ENCODE peak calls at places on chromosomes 1 and 21, in six cellular contexts. M is body of pancreas, D is NCI-H2107, K is activated T-cell treated with anti-CD3 and anti-CD28 coated beads for 1 hour, P is mesendoderm, Z is brain microvascular endothelial cell. N is an unnamed sample.

GRCh38 chr1:150407330-150407729 is 43.4 kb downstream of the RPRD2 start:
- DNase-seq in M (no peak), D (no peak), K (no peak), P (no peak), Z (no peak), N (no peak)

GRCh38 chr21:44869860-44870747 is 3.4 kb downstream of the PTTG1IP start:
- DNase-seq in M (peak; percentile 36), D (no peak), K (no peak), P (peak; percentile 94), Z (peak; percentile 93), N (peak; percentile 49)

GRCh38 chr1:217089239-217090014 is 366.2 kb upstream of the ESRRG start:
- DNase-seq in M (no peak), D (no peak), K (no peak), P (no peak), Z (peak; percentile 67), N (no peak)

GRCh38 chr1:156119503-156120209 is 5.1 kb downstream of the LMNA start:
- DNase-seq in M (no peak), D (no peak), K (no peak), P (peak; percentile 61), Z (peak; percentile 78), N (no peak)

GRCh38 chr21:34942911-34943310 is 106.2 kb downstream of the RUNX1 start:
- DNase-seq in M (no peak), D (no peak), K (no peak), P (no peak), Z (no peak), N (no peak)

GRCh38 chr1:10628685-10629084 is 153.9 kb downstream of the PEX14 start:
- DNase-seq in M (peak; percentile 52), D (no peak), K (no peak), P (no peak), Z (no peak), N (no peak)

GRCh38 chr21:42258150-42258884 is 39.4 kb downstream of the ABCG1 start:
- DNase-seq in M (peak; percentile 73), D (peak; percentile 44), K (peak; percentile 78), P (peak; percentile 76), Z (peak; percentile 34), N (peak; percentile 81)

GRCh38 chr1:207495816-207496792 is at the start of gene CR1:
- DNase-seq in M (no peak), D (no peak), K (peak; percentile 18), P (peak; percentile 28), Z (no peak), N (no peak)

GRCh38 chr21:27275294-27275927 is 308.5 kb upstream of the ADAMTS5 start:
- DNase-seq in M (no peak), D (no peak), K (no peak), P (no peak), Z (peak; percentile 60), N (no peak)

GRCh38 chr1:160834945-160835565 is 27.6 kb downstream of the CD244 start:
- DNase-seq in M (peak; percentile 41), D (no peak), K (no peak), P (peak; percentile 39), Z (peak; percentile 11), N (peak; percentile 36)

GRCh38 chr1:32138965-32139364 is 31.1 kb downstream of the KPNA6 start:
- DNase-seq in M (no peak), D (no peak), K (no peak), P (peak; percentile 31), Z (no peak), N (no peak)

N was measured in HuH-7.